ENCODE peak calls at places on chromosomes 13 and 19, in nine cellular contexts. G is choroid plexus epithelial cell, V is fibroblast of mammary gland, Y is cardiac muscle cell, U is fibroblast of pulmonary artery, P is heart left ventricle, R is WTC11, N is BE2C, A is thyroid gland. W is an unnamed sample.

GRCh38 chr13:109955598-109955997 is 169.2 kb upstream of the IRS2 start:
- DNase-seq in G (peak), V (peak), Y (no peak), U (peak), P (no peak), R (no peak), N (no peak), A (peak), W (no peak)

GRCh38 chr19:9075064-9075964 is 11.5 kb upstream of the OR1M1 start:
- DNase-seq in G (peak), V (peak), Y (peak), U (peak), P (peak), R (peak), N (peak), A (peak), W (no peak)

GRCh38 chr13:110388141-110388943 is 81.3 kb downstream of the COL4A2 start:
- DNase-seq in G (peak), V (peak), Y (no peak), U (peak), P (peak), R (peak), N (peak), A (peak), W (no peak)

GRCh38 chr13:47672982-47673670 is 327.9 kb downstream of the SUCLA2 start:
- DNase-seq in G (peak), V (peak), Y (no peak), U (peak), P (no peak), R (no peak), N (no peak), A (no peak), W (no peak)

GRCh38 chr19:8526345-8527062 is 12.5 kb upstream of the ZNF414 start:
- DNase-seq in G (peak), V (peak), Y (peak), U (peak), P (peak), R (peak), N (peak), A (peak), W (peak)

GRCh38 chr13:34179481-34179880 is 361.5 kb downstream of the RFC3 start:
- DNase-seq in G (peak), V (no peak), Y (peak), U (peak), P (no peak), R (no peak), N (no peak), A (peak), W (no peak)

GRCh38 chr19:19461671-19462622 is 53.4 kb downstream of the TSSK6 start:
- DNase-seq in G (peak), V (peak), Y (peak), U (peak), P (peak), R (peak), N (peak), A (peak), W (peak)

GRCh38 chr19:19554074-19555023 is 16.3 kb downstream of the CILP2 start:
- DNase-seq in G (peak), V (peak), Y (peak), U (peak), P (no peak), R (peak), N (no peak), A (peak), W (peak)

GRCh38 chr13:37716395-37716794 is 117.8 kb upstream of the POSTN start:
- DNase-seq in G (peak), V (no peak), Y (no peak), U (peak), P (no peak), R (no peak), N (no peak), A (no peak), W (no peak)

GRCh38 chr13:42153371-42153770 is 104.9 kb downstream of the DGKH start:
- DNase-seq in G (peak), V (no peak), Y (no peak), U (peak), P (no peak), R (no peak), N (no peak), A (no peak), W (no peak)

GRCh38 chr13:111120913-111121312 is 5.8 kb downstream of the ARHGEF7 start:
- DNase-seq in G (no peak), V (no peak), Y (no peak), U (no peak), P (no peak), R (no peak), N (no peak), A (no peak), W (no peak)

GRCh38 chr13:33322965-33323668 is 37.6 kb upstream of the STARD13 start:
- DNase-seq in G (no peak), V (no peak), Y (no peak), U (no peak), P (no peak), R (no peak), N (no peak), A (no peak), W (no peak)

GRCh38 chr19:44582581-44583265 is 30.6 kb upstream of the IGSF23 start:
- DNase-seq in G (peak), V (peak), Y (peak), U (peak), P (no peak), R (peak), N (peak), A (peak), W (peak)

GRCh38 chr13:106453101-106453500 is 82.4 kb downstream of the EFNB2 start:
- DNase-seq in G (no peak), V (no peak), Y (no peak), U (no peak), P (no peak), R (no peak), N (no peak), A (no peak), W (no peak)

GRCh38 chr13:95074820-95075219 is 226.4 kb downstream of the ABCC4 start:
- DNase-seq in G (no peak), V (no peak), Y (no peak), U (no peak), P (no peak), R (no peak), N (no peak), A (no peak), W (no peak)

GRCh38 chr13:78638216-78638615 is 20.7 kb downstream of the OBI1 start:
- DNase-seq in G (no peak), V (no peak), Y (no peak), U (no peak), P (no peak), R (no peak), N (no peak), A (no peak), W (no peak)

GRCh38 chr19:58033741-58034475 is at the start of gene ZSCAN1:
- DNase-seq in G (peak), V (peak), Y (peak), U (peak), P (peak), R (peak), N (peak), A (peak), W (peak)

GRCh38 chr13:101529419-101529818 is 76.9 kb downstream of the ITGBL1 start:
- DNase-seq in G (peak), V (peak), Y (no peak), U (peak), P (no peak), R (no peak), N (no peak), A (no peak), W (no peak)

GRCh38 chr19:12098040-12098439 is 33.5 kb downstream of the ZNF844 start:
- DNase-seq in G (no peak), V (no peak), Y (no peak), U (no peak), P (no peak), R (no peak), N (no peak), A (no peak), W (no peak)

GRCh38 chr19:5838437-5839311 is 828 bp downstream of the FUT6 start:
- DNase-seq in G (no peak), V (no peak), Y (no peak), U (no peak), P (no peak), R (no peak), N (no peak), A (no peak), W (no peak)

GRCh38 chr13:43561081-43561480 is 225.7 kb downstream of the ENOX1 start:
- DNase-seq in G (no peak), V (no peak), Y (no peak), U (no peak), P (no peak), R (no peak), N (no peak), A (no peak), W (no peak)

GRCh38 chr19:10756791-10757190 is 38.9 kb downstream of the DNM2 start:
- DNase-seq in G (no peak), V (no peak), Y (no peak), U (no peak), P (no peak), R (no peak), N (no peak), A (no peak), W (no peak)
- TF ChIP-seq CTCF in G (no peak), V (no peak), Y (no peak), U (no peak), P (no peak), R (no peak), N (no peak), A (no peak), W (no peak)

GRCh38 chr19:49880162-49880869 is 2.8 kb downstream of the TBC1D17 start:
- DNase-seq in G (no peak), V (no peak), Y (no peak), U (no peak), P (no peak), R (no peak), N (no peak), A (no peak), W (no peak)

GRCh38 chr19:49881186-49881585 is 3.7 kb downstream of the TBC1D17 start:
- DNase-seq in G (no peak), V (no peak), Y (no peak), U (no peak), P (no peak), R (no peak), N (no peak), A (no peak), W (no peak)

GRCh38 chr19:49882643-49883042 is 5.1 kb downstream of the TBC1D17 start:
- DNase-seq in G (no peak), V (no peak), Y (no peak), U (no peak), P (no peak), R (no peak), N (no peak), A (no peak), W (no peak)

GRCh38 chr19:49883094-49883493 is 5.6 kb downstream of the TBC1D17 start:
- DNase-seq in G (no peak), V (no peak), Y (no peak), U (no peak), P (no peak), R (no peak), N (no peak), A (no peak), W (no peak)

DNA sequence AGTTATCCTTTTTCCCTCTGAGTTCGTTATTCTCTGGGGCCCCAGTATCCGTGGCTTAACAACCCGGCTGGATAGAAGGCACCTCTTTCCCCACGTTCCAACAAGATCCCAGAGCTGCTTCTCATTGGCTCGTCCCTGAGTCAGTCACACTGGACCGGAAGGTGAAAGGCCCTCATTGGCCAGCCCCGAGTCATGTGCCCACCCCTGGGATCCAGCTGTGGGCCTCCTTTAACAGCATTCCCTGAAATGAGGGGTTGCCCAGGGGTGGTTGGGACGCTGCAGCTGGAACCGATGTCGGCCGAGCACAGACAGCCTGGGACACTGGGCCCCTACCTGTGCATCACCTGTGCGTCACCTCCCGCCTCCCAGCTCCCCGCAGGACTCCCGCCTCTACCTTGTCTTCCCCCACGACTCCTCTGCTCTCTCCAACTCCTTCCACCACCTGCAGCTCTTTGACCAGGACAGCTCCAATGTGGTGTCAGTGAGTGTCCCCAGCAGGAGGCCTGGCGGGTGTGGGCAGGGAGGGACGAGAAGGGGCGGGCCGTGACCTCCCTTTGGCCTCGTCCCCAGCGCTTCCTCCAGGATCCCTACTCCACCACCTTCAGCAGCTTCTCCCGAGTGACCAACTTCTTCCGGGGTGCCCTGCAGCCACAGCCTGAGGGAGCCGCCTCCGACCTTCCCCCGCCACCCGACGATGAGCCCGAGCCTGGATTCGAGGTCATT is 4.3 kb downstream of the TBC1D17 start:
- DNase-seq in G (no peak), V (peak), Y (no peak), U (peak), P (no peak), R (peak), N (peak), A (no peak), W (no peak)
- TF ChIP-seq CTCF in G (no peak), V (no peak), Y (no peak), U (no peak), P (no peak), R (no peak), N (no peak), A (no peak), W (no peak)

GRCh38 chr19:50489461-50490011 is 12.9 kb upstream of the GARIN5A start:
- DNase-seq in G (no peak), V (no peak), Y (no peak), U (no peak), P (no peak), R (no peak), N (no peak), A (no peak), W (no peak)

GRCh38 chr19:50488795-50489194 is 12.1 kb upstream of the GARIN5A start:
- DNase-seq in G (no peak), V (no peak), Y (no peak), U (no peak), P (no peak), R (no peak), N (no peak), A (no peak), W (no peak)

GRCh38 chr19:50485284-50485955 is 8.8 kb upstream of the GARIN5A start:
- DNase-seq in G (no peak), V (no peak), Y (peak), U (no peak), P (no peak), R (no peak), N (no peak), A (no peak), W (no peak)

GRCh38 chr19:50490411-50490811 is 13.8 kb upstream of the GARIN5A start:
- DNase-seq in G (no peak), V (no peak), Y (no peak), U (no peak), P (no peak), R (no peak), N (no peak), A (no peak), W (no peak)

DNA sequence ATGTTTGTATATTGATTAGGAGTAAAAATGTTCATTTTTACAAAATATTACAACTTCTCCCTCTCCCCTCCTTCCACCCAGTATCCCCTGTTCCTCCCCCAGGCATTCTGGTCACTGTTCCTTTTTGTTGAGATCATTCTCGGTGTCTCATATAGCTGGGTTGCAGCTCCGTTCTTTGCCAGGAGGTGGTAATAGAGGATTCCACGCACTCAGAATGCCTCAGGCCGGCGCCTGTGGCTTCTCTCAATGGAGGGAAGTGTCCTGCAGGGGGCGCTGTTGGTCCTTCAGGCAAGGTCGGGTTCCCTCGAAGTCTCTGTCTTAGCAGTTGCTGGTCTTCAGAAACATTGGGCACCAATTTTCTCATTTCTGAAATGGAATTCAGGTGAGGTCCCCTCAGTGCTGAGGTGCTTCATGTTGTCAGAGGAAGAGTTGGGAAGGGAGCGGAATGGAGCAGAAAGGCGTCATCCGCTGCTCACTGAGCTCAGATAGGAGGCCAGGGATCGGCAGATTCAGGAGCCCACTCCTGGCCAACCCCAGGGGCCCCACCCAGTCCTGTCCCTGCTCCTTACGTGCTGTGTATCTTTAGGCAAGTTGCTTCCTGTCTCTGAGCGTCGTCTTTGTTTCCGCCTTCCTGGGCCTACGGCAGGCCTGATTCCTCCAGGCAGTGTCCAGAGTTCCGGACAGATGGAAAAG is 10.3 kb upstream of the GARIN5A start:
- DNase-seq in G (peak), V (peak), Y (peak), U (peak), P (no peak), R (peak), N (peak), A (peak), W (no peak)
- TF ChIP-seq CTCF in G (peak), V (peak), Y (peak), U (peak), P (peak), R (peak), N (peak), A (peak), W (peak)

GRCh38 chr19:14091086-14091884 is 734 bp upstream of the SAMD1 start:
- DNase-seq in G (peak), V (peak), Y (no peak), U (peak), P (peak), R (peak), N (peak), A (peak), W (peak)
- TF ChIP-seq CTCF in G (peak), V (peak), Y (peak), U (peak), P (peak), R (no peak), N (peak), A (no peak), W (no peak)

GRCh38 chr13:26847281-26847680 is 86.7 kb upstream of the GPR12 start:
- DNase-seq in G (no peak), V (no peak), Y (peak), U (no peak), P (no peak), R (peak), N (no peak), A (no peak), W (peak)
- TF ChIP-seq CTCF in G (no peak), V (no peak), Y (no peak), U (no peak), P (no peak), R (no peak), N (no peak), A (no peak), W (no peak)

GRCh38 chr13:27383104-27383921 is 41.1 kb upstream of the GTF3A start:
- DNase-seq in G (no peak), V (no peak), Y (no peak), U (no peak), P (no peak), R (no peak), N (no peak), A (no peak), W (no peak)
- TF ChIP-seq CTCF in G (no peak), V (no peak), Y (no peak), U (no peak), P (no peak), R (no peak), N (no peak), A (no peak), W (no peak)

DNA sequence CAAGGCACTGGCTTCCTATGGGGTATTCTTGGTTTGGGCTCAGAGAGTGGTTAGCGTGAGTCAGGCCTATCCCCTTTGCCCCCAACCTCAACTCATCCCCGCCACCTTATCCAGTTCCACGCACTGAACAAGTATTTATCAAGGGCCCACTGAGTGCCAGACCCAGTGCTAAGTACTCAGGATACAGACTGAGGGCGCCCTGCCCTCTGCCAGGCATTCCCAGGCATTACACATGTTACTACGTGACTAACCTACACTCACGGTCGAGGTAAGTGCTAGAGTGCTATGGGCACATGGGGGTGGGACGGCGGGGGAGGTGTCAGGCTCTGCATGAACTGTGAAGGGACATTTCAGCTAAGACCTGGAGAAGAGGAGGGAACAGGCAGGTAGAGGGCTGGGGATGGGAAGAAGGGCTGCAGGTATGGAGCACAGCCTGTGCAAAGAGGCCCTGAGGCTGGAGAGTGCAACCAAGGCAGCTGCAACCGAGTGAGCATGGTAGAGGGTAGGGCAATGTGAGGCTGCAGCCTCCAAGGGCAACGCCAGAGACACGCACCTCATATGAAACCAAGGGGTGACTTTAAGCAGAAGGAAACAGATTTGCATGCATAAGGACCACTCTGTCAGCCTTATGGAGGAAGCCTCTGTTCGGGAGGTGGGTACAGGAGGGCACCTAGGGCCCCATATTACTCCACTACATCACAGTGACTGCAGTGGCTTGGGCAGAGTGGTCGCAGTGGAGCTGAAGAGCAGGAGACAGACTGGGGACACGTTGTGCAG is 22.5 kb downstream of the DHRS12 start:
- DNase-seq in G (peak), V (no peak), Y (peak), U (peak), P (no peak), R (peak), N (peak), A (peak), W (no peak)
- TF ChIP-seq CTCF in G (peak), V (peak), Y (peak), U (peak), P (peak), R (no peak), N (peak), A (peak), W (peak)

DNA sequence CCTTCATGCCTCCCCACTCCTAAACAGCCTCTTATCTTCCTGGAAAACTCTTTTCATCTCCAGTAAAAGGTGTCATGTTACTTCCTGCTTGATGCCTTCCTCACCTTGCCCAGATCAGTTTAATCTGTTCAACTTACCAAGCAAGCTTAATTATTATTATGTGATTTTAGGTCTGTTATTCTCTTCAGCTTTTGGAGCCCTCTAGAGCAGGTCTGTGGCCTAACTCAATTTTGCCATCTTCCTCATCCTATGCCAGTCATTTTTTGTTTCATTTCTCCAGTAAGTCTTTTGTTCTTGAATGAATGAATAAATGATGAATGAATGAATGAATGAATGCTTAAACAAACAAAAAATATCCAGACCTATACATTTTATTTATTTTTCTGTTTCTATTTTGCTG is 528.3 kb downstream of the DCT start:
- DNase-seq in G (peak), V (peak), Y (no peak), U (peak), P (no peak), R (no peak), N (no peak), A (no peak), W (no peak)
- TF ChIP-seq CTCF in G (peak), V (peak), Y (peak), U (peak), P (no peak), R (no peak), N (peak), A (no peak), W (no peak)